ENCODE peak calls at places on chromosome 3, in seven cellular contexts. X is mesenchymal stem cell, C is endothelial cell of umbilical vein, P is GM23248, W is K562, R is PC-3, U is GM23338. A is an unnamed sample.

GRCh38 chr3:81352867-81353266 is 408.6 kb downstream of the GBE1 start:
- DNase-seq in X (no peak), C (peak), P (peak), W (no peak), R (peak), U (peak), A (no peak)

GRCh38 chr3:156507285-156507684 is 47.6 kb downstream of the SSR3 start:
- DNase-seq in X (peak), C (no peak), P (peak), W (no peak), R (peak), U (no peak), A (no peak)

GRCh38 chr3:159082514-159082913 is 280.7 kb downstream of the MFSD1 start:
- DNase-seq in X (peak), C (peak), P (peak), W (no peak), R (peak), U (no peak), A (no peak)

GRCh38 chr3:8839607-8840325 is 70.4 kb upstream of the OXTR start:
- DNase-seq in X (no peak), C (no peak), P (no peak), W (no peak), R (peak), U (no peak), A (no peak)

GRCh38 chr3:175346573-175347356 is 487.6 kb downstream of the NAALADL2 start:
- DNase-seq in X (peak), C (peak), P (peak), W (no peak), R (peak), U (no peak), A (no peak)

GRCh38 chr3:101077361-101078011 is 84.3 kb upstream of the ABI3BP start:
- DNase-seq in X (no peak), C (peak), P (peak), W (no peak), R (peak), U (no peak), A (no peak)

GRCh38 chr3:173395073-173395411 is 2.5 kb upstream of the NLGN1 start:
- DNase-seq in X (no peak), C (peak), P (no peak), W (no peak), R (peak), U (no peak), A (no peak)

GRCh38 chr3:183626877-183627594 is 8.4 kb upstream of the KLHL24 start:
- DNase-seq in X (no peak), C (no peak), P (no peak), W (no peak), R (no peak), U (no peak), A (no peak)

GRCh38 chr3:168047190-168047795 is 48.4 kb downstream of the GOLIM4 start:
- DNase-seq in X (peak), C (peak), P (peak), W (peak), R (peak), U (peak), A (peak)

GRCh38 chr3:177089901-177090300 is 107.4 kb downstream of the TBL1XR1 start:
- DNase-seq in X (no peak), C (no peak), P (no peak), W (no peak), R (no peak), U (no peak), A (no peak)

GRCh38 chr3:48024401-48024800 is 8.2 kb upstream of the MAP4 start:
- DNase-seq in X (peak), C (no peak), P (peak), W (no peak), R (no peak), U (no peak), A (no peak)

GRCh38 chr3:126102530-126102951 is 18.6 kb upstream of the SLC41A3 start:
- DNase-seq in X (no peak), C (peak), P (peak), W (no peak), R (no peak), U (no peak), A (no peak)

GRCh38 chr3:45946875-45947274 is 3.6 kb downstream of the CXCR6 start:
- DNase-seq in X (no peak), C (no peak), P (no peak), W (no peak), R (no peak), U (no peak), A (no peak)

GRCh38 chr3:100899440-100900091 is 93.7 kb downstream of the ABI3BP start:
- DNase-seq in X (no peak), C (peak), P (no peak), W (no peak), R (peak), U (no peak), A (no peak)

GRCh38 chr3:14145236-14145635 is 20.4 kb downstream of the TMEM43 start:
- DNase-seq in X (peak), C (peak), P (peak), W (no peak), R (peak), U (no peak), A (no peak)

GRCh38 chr3:161913786-161914389 is 417.3 kb downstream of the OTOL1 start:
- DNase-seq in X (peak), C (no peak), P (peak), W (no peak), R (peak), U (no peak), A (no peak)

GRCh38 chr3:188230962-188231361 is 77.0 kb downstream of the LPP start:
- DNase-seq in X (peak), C (no peak), P (peak), W (no peak), R (peak), U (no peak), A (no peak)

GRCh38 chr3:111151438-111151837 is 79.8 kb downstream of the NECTIN3 start:
- DNase-seq in X (peak), C (no peak), P (peak), W (no peak), R (peak), U (peak), A (no peak)

GRCh38 chr3:173933113-173933512 is 535.6 kb downstream of the NLGN1 start:
- DNase-seq in X (no peak), C (no peak), P (no peak), W (no peak), R (no peak), U (no peak), A (no peak)

GRCh38 chr3:14439501-14440167 is 37.2 kb downstream of the SLC6A6 start:
- DNase-seq in X (no peak), C (peak), P (no peak), W (peak), R (no peak), U (no peak), A (no peak)

GRCh38 chr3:188860147-188860546 is 311.6 kb upstream of the TPRG1 start:
- DNase-seq in X (peak), C (no peak), P (peak), W (no peak), R (peak), U (no peak), A (no peak)

GRCh38 chr3:111884411-111885018 is 25.4 kb downstream of the PHLDB2 start:
- DNase-seq in X (no peak), C (no peak), P (no peak), W (no peak), R (no peak), U (peak), A (no peak)

GRCh38 chr3:120496278-120496975 is 45.6 kb upstream of the FSTL1 start:
- DNase-seq in X (peak), C (peak), P (peak), W (no peak), R (peak), U (no peak), A (no peak)

GRCh38 chr3:139975592-139976360 is 40.8 kb downstream of the CLSTN2 start:
- DNase-seq in X (no peak), C (no peak), P (no peak), W (no peak), R (no peak), U (no peak), A (no peak)

GRCh38 chr3:78670087-78670486 is 1097.7 kb downstream of the ROBO1 start:
- DNase-seq in X (no peak), C (no peak), P (no peak), W (no peak), R (no peak), U (no peak), A (no peak)

GRCh38 chr3:11668243-11669232 is 24.8 kb upstream of the VGLL4 start:
- DNase-seq in X (no peak), C (no peak), P (peak), W (no peak), R (peak), U (no peak), A (no peak)

GRCh38 chr3:17232442-17232841 is 347.7 kb downstream of the PLCL2 start:
- DNase-seq in X (no peak), C (no peak), P (no peak), W (no peak), R (no peak), U (no peak), A (no peak)

GRCh38 chr3:17238029-17238428 is 353.3 kb downstream of the PLCL2 start:
- DNase-seq in X (no peak), C (no peak), P (peak), W (no peak), R (no peak), U (peak), A (no peak)

GRCh38 chr3:17233398-17233800 is 348.6 kb downstream of the PLCL2 start:
- DNase-seq in X (peak), C (peak), P (peak), W (peak), R (peak), U (peak), A (peak)

GRCh38 chr3:17234382-17234781 is 349.6 kb downstream of the PLCL2 start:
- DNase-seq in X (no peak), C (peak), P (no peak), W (no peak), R (no peak), U (no peak), A (no peak)

DNA sequence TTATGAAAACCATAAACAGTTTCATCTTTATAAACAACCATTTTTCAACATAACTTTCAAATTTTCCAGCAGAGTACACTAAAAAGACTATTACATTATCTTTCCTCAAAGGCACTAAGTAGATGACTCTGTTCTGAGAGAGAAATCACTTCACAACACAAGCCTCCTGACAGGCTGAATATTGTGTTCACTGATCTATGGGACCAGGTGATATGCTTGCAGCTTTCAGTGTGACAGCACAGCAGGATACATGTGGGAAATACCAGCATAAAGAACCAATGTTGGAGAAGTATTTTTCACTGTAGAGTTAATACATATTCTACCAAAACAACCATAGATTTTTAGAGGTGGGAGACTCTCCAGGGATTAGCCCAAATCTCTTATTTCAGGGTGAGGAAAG is 350.6 kb downstream of the PLCL2 start:
- DNase-seq in X (no peak), C (no peak), P (no peak), W (no peak), R (no peak), U (no peak), A (no peak)
- H3K4me3 ChIP-seq in X (no peak), C (no peak), P (no peak), W (no peak), R (no peak), U (no peak), A (no peak)

DNA sequence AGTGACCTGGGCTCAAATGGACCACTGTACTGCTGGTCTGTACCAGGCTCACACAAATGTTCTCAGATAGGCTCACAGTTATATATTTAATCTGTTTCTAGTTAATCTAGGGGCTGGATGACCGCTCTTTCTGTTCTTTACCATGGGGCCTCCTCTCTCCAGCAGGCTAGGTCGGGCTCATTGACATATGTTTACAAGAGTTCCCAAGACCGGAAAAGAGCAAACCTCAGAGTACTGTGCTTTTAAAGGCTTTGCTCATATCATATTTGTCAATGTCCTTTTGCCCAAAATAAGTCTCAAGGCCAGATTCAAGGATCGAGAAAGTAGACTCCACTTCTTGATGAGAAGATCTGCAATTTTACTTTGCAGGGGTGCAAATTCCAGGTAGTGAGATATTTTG is 348.0 kb upstream of the EPHA6 start:
- DNase-seq in X (peak), C (no peak), P (no peak), W (no peak), R (no peak), U (no peak), A (no peak)
- H2AFZ ChIP-seq in X (no peak), C (no peak), P (no peak), W (no peak), R (no peak), U (peak), A (no peak)

GRCh38 chr3:133041524-133041829 is 3.3 kb downstream of the TMEM108 start:
- DNase-seq in X (no peak), C (no peak), P (no peak), W (no peak), R (no peak), U (no peak), A (no peak)

GRCh38 chr3:133038089-133038730 is at the start of gene TMEM108:
- DNase-seq in X (peak), C (peak), P (peak), W (peak), R (no peak), U (peak), A (no peak)

GRCh38 chr3:133040696-133041523 is 2.7 kb downstream of the TMEM108 start:
- DNase-seq in X (peak), C (peak), P (peak), W (peak), R (peak), U (peak), A (peak)

GRCh38 chr3:133038731-133039398 is 674 bp downstream of the TMEM108 start:
- DNase-seq in X (no peak), C (no peak), P (peak), W (peak), R (no peak), U (peak), A (no peak)

DNA sequence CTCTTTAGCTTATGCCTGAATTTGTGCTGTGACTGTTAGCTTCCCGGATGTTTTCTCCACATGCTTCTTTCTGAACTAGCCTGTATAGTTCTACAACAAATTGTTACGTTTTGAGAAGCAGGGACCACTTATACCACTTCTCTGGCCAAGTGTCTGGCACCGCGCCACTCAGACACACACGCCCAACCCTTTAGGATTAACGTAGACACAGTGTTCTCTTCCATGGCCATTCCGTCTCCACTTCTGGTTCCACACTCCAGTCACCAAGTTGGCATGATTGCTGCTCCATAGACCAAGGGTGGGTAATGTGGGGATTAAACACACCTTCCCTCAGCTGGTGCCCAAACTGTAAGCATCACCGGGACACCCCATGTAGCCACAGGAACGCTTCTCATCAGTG is 751 bp upstream of the TMEM108 start:
- DNase-seq in X (no peak), C (no peak), P (no peak), W (no peak), R (no peak), U (no peak), A (no peak)
- H3K4me3 ChIP-seq in X (peak), C (no peak), P (no peak), W (peak), R (no peak), U (peak), A (no peak)

GRCh38 chr3:59446775-59447465 is 397.1 kb upstream of the CFAP20DC start:
- DNase-seq in X (peak), C (no peak), P (no peak), W (no peak), R (peak), U (no peak), A (no peak)

GRCh38 chr3:59456852-59457485 is 407.1 kb upstream of the CFAP20DC start:
- DNase-seq in X (no peak), C (no peak), P (no peak), W (no peak), R (no peak), U (no peak), A (no peak)

GRCh38 chr3:59451041-59451763 is 401.4 kb upstream of the CFAP20DC start:
- DNase-seq in X (peak), C (no peak), P (no peak), W (no peak), R (no peak), U (no peak), A (peak)

GRCh38 chr3:59451800-59452741 is 402.2 kb upstream of the CFAP20DC start:
- DNase-seq in X (no peak), C (no peak), P (no peak), W (no peak), R (no peak), U (no peak), A (peak)
- H2AFZ ChIP-seq in X (no peak), C (no peak), P (no peak), W (no peak), R (no peak), U (no peak), A (peak)

GRCh38 chr3:195140816-195141793 is 129.9 kb downstream of the XXYLT1 start:
- DNase-seq in X (no peak), C (peak), P (no peak), W (peak), R (no peak), U (no peak), A (no peak)

GRCh38 chr3:195140410-195140809 is 130.5 kb downstream of the XXYLT1 start:
- DNase-seq in X (no peak), C (no peak), P (no peak), W (no peak), R (no peak), U (no peak), A (no peak)

GRCh38 chr3:195139876-195140240 is 131.1 kb downstream of the XXYLT1 start:
- DNase-seq in X (peak), C (no peak), P (peak), W (peak), R (peak), U (no peak), A (no peak)

GRCh38 chr3:195143221-195143620 is 127.7 kb downstream of the XXYLT1 start:
- DNase-seq in X (no peak), C (no peak), P (no peak), W (no peak), R (no peak), U (no peak), A (no peak)

DNA sequence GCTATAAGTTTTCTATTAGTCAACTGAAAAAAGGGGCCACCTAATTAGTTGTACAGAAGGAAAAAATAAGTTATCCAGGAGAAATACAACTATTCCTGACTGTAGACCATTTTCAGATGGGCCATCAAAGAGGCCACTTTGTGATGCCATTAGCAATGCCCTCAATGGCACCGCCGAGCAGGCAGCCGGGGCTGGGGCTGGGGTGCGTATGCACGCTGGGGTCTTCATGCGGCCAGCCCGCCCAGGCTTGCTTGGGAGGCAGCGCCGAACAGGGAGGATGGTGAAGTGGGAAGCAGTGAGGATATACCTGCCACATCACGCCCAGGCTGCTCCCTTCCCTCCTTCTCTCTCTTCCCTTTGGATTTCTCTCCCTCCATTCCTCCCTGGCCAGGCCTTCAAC is 128.4 kb downstream of the XXYLT1 start:
- DNase-seq in X (no peak), C (no peak), P (no peak), W (no peak), R (no peak), U (no peak), A (no peak)
- H3K4me3 ChIP-seq in X (no peak), C (no peak), P (no peak), W (no peak), R (no peak), U (no peak), A (no peak)

DNA sequence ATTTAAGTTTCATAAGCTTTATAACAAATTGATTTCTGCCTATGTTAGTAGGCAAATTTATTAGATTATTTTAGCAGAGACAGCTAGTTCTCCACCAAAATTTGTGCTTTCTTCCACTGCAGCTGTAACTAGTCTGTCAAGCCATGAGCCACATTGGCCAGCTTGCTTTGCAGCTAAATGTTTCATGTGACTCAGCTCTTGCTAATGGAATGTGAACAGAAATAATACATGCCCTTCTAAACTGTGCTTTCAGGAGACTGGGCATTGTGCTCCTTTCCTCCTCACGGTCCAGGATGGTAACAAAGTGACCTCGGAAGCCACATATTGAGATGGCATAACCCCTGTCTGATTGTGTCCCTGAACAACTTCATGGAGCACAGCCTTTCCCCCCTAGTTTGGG is 51.4 kb upstream of the KPNA4 start:
- DNase-seq in X (peak), C (peak), P (peak), W (no peak), R (peak), U (no peak), A (no peak)
- H2AFZ ChIP-seq in X (no peak), C (no peak), P (peak), W (no peak), R (peak), U (peak), A (no peak)

DNA sequence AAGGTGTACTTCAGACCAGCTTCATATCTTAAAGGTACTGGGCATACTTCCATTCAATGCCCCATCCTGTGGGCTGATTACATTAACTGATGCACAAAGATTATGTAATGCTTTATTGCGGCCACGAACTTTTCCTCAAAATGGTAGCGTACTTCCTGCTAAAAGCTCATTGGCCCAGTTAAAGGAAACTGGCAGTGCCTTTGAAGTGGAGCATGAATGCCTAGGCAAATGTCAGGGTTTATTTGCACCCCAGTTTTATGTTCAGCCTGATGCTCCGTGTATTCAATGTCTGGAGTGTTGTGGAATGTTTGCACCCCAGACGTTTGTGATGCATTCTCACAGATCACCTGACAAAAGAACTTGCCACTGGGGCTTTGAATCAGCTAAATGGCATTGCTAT is 3.4 kb downstream of the SKIL start:
- DNase-seq in X (no peak), C (no peak), P (no peak), W (no peak), R (no peak), U (peak), A (peak)
- H3K4me3 ChIP-seq in X (no peak), C (peak), P (peak), W (no peak), R (peak), U (peak), A (peak)

A was measured in OCI-LY7.